ENCODE peak calls at places on chromosomes 12 and 14, in ten cellular contexts. J, K, A, S, W, Y, I, M, P and D are unnamed samples.

GRCh38 chr12:113161415-113162016 is 12.0 kb downstream of the CFAP73 start:
- DNase-seq in J (peak), K (no peak), A (peak), S (no peak), W (no peak), Y (no peak), I (no peak), M (no peak), P (no peak), D (no peak)

GRCh38 chr12:112716099-112717093 is 75.2 kb upstream of the RPH3A start:
- DNase-seq in J (peak), K (no peak), A (peak), S (no peak), W (no peak), Y (no peak), I (no peak), M (no peak), P (no peak), D (peak)

GRCh38 chr14:77011226-77011762 is 17.2 kb downstream of the IRF2BPL start:
- DNase-seq in J (no peak), K (no peak), A (no peak), S (no peak), W (no peak), Y (no peak), I (no peak), M (no peak), P (no peak), D (no peak)

GRCh38 chr12:113325938-113326337 is 9.0 kb downstream of the SLC8B1 start:
- DNase-seq in J (no peak), K (peak), A (no peak), S (no peak), W (peak), Y (peak), I (peak), M (no peak), P (no peak), D (no peak)

GRCh38 chr12:57479043-57479375 is 657 bp downstream of the ARHGAP9 start:
- DNase-seq in J (no peak), K (no peak), A (no peak), S (no peak), W (no peak), Y (no peak), I (no peak), M (no peak), P (no peak), D (no peak)

GRCh38 chr12:15996254-15996653 is 85.1 kb downstream of the DERA start:
- DNase-seq in J (no peak), K (no peak), A (no peak), S (no peak), W (peak), Y (peak), I (no peak), M (no peak), P (peak), D (peak)

GRCh38 chr14:78310263-78310662 is 140.1 kb downstream of the NRXN3 start:
- DNase-seq in J (no peak), K (no peak), A (no peak), S (no peak), W (no peak), Y (no peak), I (no peak), M (no peak), P (no peak), D (no peak)

GRCh38 chr12:66742508-66743367 is 63.9 kb upstream of the GRIP1 start:
- DNase-seq in J (no peak), K (no peak), A (no peak), S (no peak), W (no peak), Y (no peak), I (no peak), M (no peak), P (no peak), D (no peak)

GRCh38 chr12:2335517-2335916 is 282.7 kb downstream of the CACNA1C start:
- DNase-seq in J (no peak), K (no peak), A (no peak), S (no peak), W (peak), Y (peak), I (peak), M (no peak), P (no peak), D (no peak)

GRCh38 chr12:62379026-62379722 is 87.5 kb upstream of the MON2 start:
- DNase-seq in J (no peak), K (no peak), A (no peak), S (no peak), W (peak), Y (peak), I (no peak), M (no peak), P (no peak), D (no peak)

GRCh38 chr14:71319646-71320045 is 412.4 kb downstream of the PCNX1 start:
- DNase-seq in J (peak), K (no peak), A (peak), S (no peak), W (peak), Y (peak), I (no peak), M (no peak), P (no peak), D (no peak)

GRCh38 chr12:106493531-106493930 is 89.3 kb upstream of the RFX4 start:
- DNase-seq in J (peak), K (no peak), A (no peak), S (no peak), W (no peak), Y (no peak), I (no peak), M (no peak), P (no peak), D (no peak)

GRCh38 chr12:48165089-48166031 is 8.0 kb upstream of the ASB8 start:
- DNase-seq in J (peak), K (peak), A (peak), S (no peak), W (peak), Y (peak), I (peak), M (no peak), P (no peak), D (peak)

GRCh38 chr12:31214626-31215520 is 111.1 kb downstream of the SINHCAF start:
- DNase-seq in J (no peak), K (no peak), A (no peak), S (no peak), W (no peak), Y (no peak), I (no peak), M (no peak), P (no peak), D (no peak)

GRCh38 chr14:41034969-41035368 is 571.7 kb upstream of the LRFN5 start:
- DNase-seq in J (no peak), K (no peak), A (no peak), S (no peak), W (no peak), Y (no peak), I (no peak), M (no peak), P (no peak), D (no peak)

GRCh38 chr14:71372411-71372838 is 465.2 kb downstream of the PCNX1 start:
- DNase-seq in J (no peak), K (peak), A (no peak), S (no peak), W (peak), Y (peak), I (no peak), M (no peak), P (no peak), D (peak)

GRCh38 chr12:117521327-117521726 is 159.9 kb upstream of the NOS1 start:
- DNase-seq in J (no peak), K (no peak), A (no peak), S (no peak), W (no peak), Y (peak), I (no peak), M (no peak), P (no peak), D (no peak)

GRCh38 chr14:21521526-21521925 is 4.6 kb downstream of the SALL2 start:
- DNase-seq in J (no peak), K (no peak), A (no peak), S (no peak), W (peak), Y (peak), I (no peak), M (no peak), P (no peak), D (no peak)

GRCh38 chr12:56914256-56914655 is 20.0 kb downstream of the SDR9C7 start:
- DNase-seq in J (no peak), K (no peak), A (no peak), S (no peak), W (no peak), Y (no peak), I (no peak), M (no peak), P (no peak), D (no peak)

GRCh38 chr12:108302471-108303311 is 36.4 kb downstream of the CMKLR1 start:
- DNase-seq in J (peak), K (no peak), A (no peak), S (peak), W (no peak), Y (peak), I (peak), M (peak), P (peak), D (no peak)

GRCh38 chr14:36981832-36982528 is 190.4 kb downstream of the SLC25A21 start:
- DNase-seq in J (no peak), K (no peak), A (peak), S (no peak), W (peak), Y (peak), I (no peak), M (no peak), P (no peak), D (no peak)

GRCh38 chr12:127235771-127236170 is 1031.2 kb upstream of the TMEM132C start:
- DNase-seq in J (no peak), K (no peak), A (no peak), S (no peak), W (no peak), Y (no peak), I (no peak), M (no peak), P (no peak), D (no peak)

GRCh38 chr14:62462996-62463395 is 582.3 kb downstream of the KCNH5 start:
- DNase-seq in J (no peak), K (no peak), A (no peak), S (no peak), W (no peak), Y (no peak), I (no peak), M (no peak), P (no peak), D (no peak)

GRCh38 chr12:105228494-105228893 is 7.5 kb downstream of the APPL2 start:
- DNase-seq in J (no peak), K (no peak), A (no peak), S (no peak), W (peak), Y (peak), I (no peak), M (no peak), P (no peak), D (no peak)

GRCh38 chr12:57342207-57342691 is 88.6 kb downstream of the R3HDM2 start:
- DNase-seq in J (peak), K (peak), A (peak), S (no peak), W (peak), Y (peak), I (no peak), M (no peak), P (peak), D (no peak)

GRCh38 chr12:106188249-106188648 is 49.5 kb upstream of the NUAK1 start:
- DNase-seq in J (peak), K (no peak), A (no peak), S (no peak), W (no peak), Y (no peak), I (no peak), M (no peak), P (no peak), D (no peak)

GRCh38 chr12:125271850-125272249 is 206.6 kb downstream of the AACS start:
- DNase-seq in J (peak), K (no peak), A (no peak), S (no peak), W (no peak), Y (no peak), I (no peak), M (no peak), P (no peak), D (no peak)

GRCh38 chr12:9115731-9116689 is at the start of gene A2M:
- DNase-seq in J (no peak), K (no peak), A (no peak), S (peak), W (no peak), Y (peak), I (no peak), M (no peak), P (no peak), D (no peak)

GRCh38 chr12:55019784-55020183 is at the start of gene NEUROD4:
- DNase-seq in J (peak), K (peak), A (no peak), S (no peak), W (peak), Y (peak), I (peak), M (no peak), P (no peak), D (peak)

GRCh38 chr12:108122072-108122471 is 7.0 kb upstream of the WSCD2 start:
- DNase-seq in J (no peak), K (no peak), A (no peak), S (no peak), W (no peak), Y (no peak), I (no peak), M (no peak), P (no peak), D (no peak)

GRCh38 chr12:123973552-123974341 is 732 bp downstream of the ZNF664 start:
- DNase-seq in J (peak), K (no peak), A (peak), S (peak), W (peak), Y (peak), I (no peak), M (no peak), P (peak), D (no peak)

GRCh38 chr12:113056631-113057488 is at the start of gene DTX1:
- DNase-seq in J (peak), K (no peak), A (no peak), S (no peak), W (no peak), Y (no peak), I (no peak), M (no peak), P (no peak), D (no peak)

GRCh38 chr14:65287264-65288131 is 125.0 kb upstream of the FUT8 start:
- DNase-seq in J (no peak), K (no peak), A (no peak), S (no peak), W (no peak), Y (no peak), I (no peak), M (no peak), P (no peak), D (no peak)

GRCh38 chr12:7905071-7905470 is 30.9 kb downstream of the SLC2A3 start:
- DNase-seq in J (no peak), K (no peak), A (no peak), S (no peak), W (no peak), Y (no peak), I (no peak), M (no peak), P (no peak), D (no peak)

GRCh38 chr12:42588981-42589464 is 523 bp downstream of the PRICKLE1 start:
- DNase-seq in J (peak), K (no peak), A (peak), S (peak), W (peak), Y (no peak), I (no peak), M (peak), P (peak), D (no peak)
- H3K4me3 ChIP-seq in J (peak), K (peak), A (peak), S (peak), W (peak), Y (peak), I (peak), M (peak), P (peak), D (no peak)

DNA sequence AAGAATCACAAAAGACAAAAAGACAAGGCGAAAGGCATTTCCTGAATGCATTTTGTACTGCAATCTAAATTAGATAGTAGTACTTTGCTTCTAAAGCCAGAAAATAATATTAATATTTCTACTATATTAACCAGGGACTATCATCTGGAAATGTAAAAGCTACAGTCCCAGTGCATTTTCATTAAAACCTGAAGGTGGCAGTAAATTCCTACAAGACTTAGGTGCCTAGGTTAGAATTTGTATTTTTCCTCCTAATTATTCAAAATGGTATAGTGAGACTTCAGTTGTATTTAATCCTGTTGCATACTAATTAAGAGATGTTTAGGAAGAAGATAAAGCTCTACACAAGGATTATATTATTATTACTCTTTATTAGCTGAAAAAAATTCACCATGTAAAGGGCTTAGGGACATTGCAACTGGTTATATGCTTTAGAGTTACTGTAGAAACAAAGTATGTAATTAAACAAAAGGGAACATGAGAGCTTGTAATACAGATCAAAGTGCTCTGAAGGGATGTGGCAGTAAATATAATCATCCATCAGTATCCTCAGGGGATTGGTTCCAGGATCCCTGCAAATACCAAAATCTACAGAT is 53.6 kb downstream of the BRMS1L start:
- DNase-seq in J (peak), K (no peak), A (peak), S (no peak), W (peak), Y (peak), I (no peak), M (no peak), P (no peak), D (no peak)
- TF ChIP-seq CTCF in J (peak), K (peak), A (peak), S (peak), W (peak), Y (peak), I (peak), M (peak), P (no peak), D (peak)

DNA sequence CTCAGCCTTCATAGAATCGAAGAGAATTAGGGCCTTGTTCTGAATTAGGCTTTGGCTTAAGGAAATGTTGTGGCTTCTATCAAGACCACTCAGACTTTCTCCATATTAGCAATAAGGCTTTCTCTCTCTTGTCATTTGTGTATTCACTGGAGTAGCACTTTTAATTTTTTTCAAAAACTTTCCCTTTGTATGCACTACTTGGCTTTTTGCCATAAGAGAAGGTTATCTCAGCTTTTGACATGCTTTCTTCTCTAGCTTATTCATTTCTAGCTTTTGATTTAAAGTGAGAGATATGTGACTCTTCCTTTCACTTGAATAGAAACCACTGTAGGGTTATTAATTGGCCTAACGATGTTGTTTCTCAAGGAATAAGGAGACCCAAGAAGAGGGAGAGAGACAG is 244.2 kb downstream of the GPHN start:
- DNase-seq in J (peak), K (no peak), A (no peak), S (no peak), W (no peak), Y (no peak), I (no peak), M (no peak), P (no peak), D (no peak)
- H3K4me3 ChIP-seq in J (no peak), K (no peak), A (no peak), S (no peak), W (no peak), Y (no peak), I (no peak), M (no peak), P (no peak), D (no peak)

DNA sequence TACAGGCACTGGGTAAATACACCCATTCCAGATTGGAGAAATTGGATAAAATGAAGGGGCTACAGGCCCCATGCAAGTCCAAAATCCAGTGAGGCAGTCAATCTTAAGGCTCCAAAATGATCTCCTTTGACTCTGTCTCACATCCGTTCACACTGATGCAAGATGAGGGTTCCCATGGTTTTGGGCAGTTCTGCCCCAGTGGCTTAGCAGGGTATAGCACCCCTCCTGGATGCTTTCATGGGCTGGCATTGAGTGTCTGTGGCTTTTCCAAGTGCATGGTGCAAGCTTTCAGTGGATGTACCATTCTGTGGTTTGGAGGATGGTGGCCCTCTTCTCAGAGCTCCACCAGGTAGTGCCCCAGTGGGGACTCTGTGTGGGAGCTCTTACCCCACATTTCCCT is 427.2 kb downstream of the TRHDE start:
- DNase-seq in J (no peak), K (no peak), A (no peak), S (no peak), W (no peak), Y (no peak), I (no peak), M (no peak), P (no peak), D (no peak)
- TF ChIP-seq CTCF in J (no peak), K (peak), A (no peak), S (no peak), W (no peak), Y (no peak), I (peak), M (no peak), P (no peak), D (no peak)

GRCh38 chr14:94113073-94113472 is 2.5 kb downstream of the IFI27 start:
- DNase-seq in J (no peak), K (no peak), A (no peak), S (no peak), W (no peak), Y (no peak), I (no peak), M (peak), P (no peak), D (no peak)

GRCh38 chr14:94110552-94111181 is at the start of gene IFI27:
- DNase-seq in J (no peak), K (no peak), A (no peak), S (no peak), W (peak), Y (peak), I (no peak), M (peak), P (peak), D (no peak)

GRCh38 chr14:94111276-94112095 is 950 bp downstream of the IFI27 start:
- DNase-seq in J (no peak), K (no peak), A (no peak), S (no peak), W (no peak), Y (no peak), I (no peak), M (peak), P (no peak), D (no peak)

GRCh38 chr14:94112513-94113060 is 2.1 kb downstream of the IFI27 start:
- DNase-seq in J (no peak), K (no peak), A (no peak), S (no peak), W (no peak), Y (no peak), I (no peak), M (peak), P (no peak), D (no peak)

DNA sequence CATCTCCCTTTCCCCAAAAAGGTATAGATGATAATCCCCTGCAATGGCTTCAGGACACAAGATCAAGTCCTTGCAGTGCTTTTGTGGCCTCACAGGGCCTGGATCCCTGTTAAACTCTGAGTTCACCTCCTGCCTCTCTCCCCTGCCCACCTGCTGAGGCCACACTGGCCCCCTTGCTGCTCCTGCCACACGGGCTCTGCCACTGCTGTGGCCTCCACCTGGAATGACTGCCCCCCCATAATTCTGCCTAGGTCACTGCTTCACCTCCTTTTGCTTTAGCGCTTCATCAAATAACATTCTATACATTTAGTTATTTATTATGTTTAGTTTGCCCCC is 653 bp upstream of the IFI27 start:
- DNase-seq in J (no peak), K (no peak), A (no peak), S (no peak), W (no peak), Y (no peak), I (no peak), M (no peak), P (no peak), D (no peak)
- H3K4me3 ChIP-seq in J (no peak), K (no peak), A (no peak), S (no peak), W (no peak), Y (no peak), I (no peak), M (no peak), P (peak), D (no peak)

GRCh38 chr12:77540097-77540496 is 290.6 kb upstream of the NAV3 start:
- DNase-seq in J (no peak), K (no peak), A (no peak), S (no peak), W (no peak), Y (no peak), I (no peak), M (no peak), P (no peak), D (no peak)
- TF ChIP-seq CTCF in J (peak), K (peak), A (no peak), S (no peak), W (peak), Y (no peak), I (no peak), M (no peak), P (no peak), D (peak)